ENCODE peak calls at places on chromosomes 13 and 19, in ten cellular contexts. I is HFF-Myc, S is left ventricle myocardium inferior, R is heart right ventricle, V is suprapubic skin, N is astrocyte of the spinal cord, P is neural crest cell, T is GM10248, C is fibroblast of mammary gland, A is stomach. Z is an unnamed sample.

GRCh38 chr19:940591-941291 is 14.9 kb downstream of the ARID3A start:
- DNase-seq in V (peak), T (no peak), A (peak), C (peak), R (no peak), N (peak), S (peak), P (no peak), I (no peak), Z (no peak)

GRCh38 chr13:34161829-34162544 is 344.0 kb downstream of the RFC3 start:
- DNase-seq in R (no peak), P (no peak), A (no peak), T (no peak), N (peak), V (no peak), C (peak), S (no peak), I (peak), Z (peak)

GRCh38 chr13:76885203-76886004 is 801 bp downstream of the KCTD12 start:
- DNase-seq in A (peak), S (peak), T (peak), C (peak), P (peak), I (peak), R (peak), N (peak), V (peak), Z (peak)

GRCh38 chr13:25288966-25289365 is 1.7 kb upstream of the MTMR6 start:
- DNase-seq in P (no peak), T (no peak), R (no peak), A (no peak), I (no peak), S (no peak), C (no peak), N (no peak), V (no peak), Z (no peak)

GRCh38 chr13:90884066-90884465 is 463.4 kb upstream of the MIR17HG start:
- DNase-seq in T (no peak), P (no peak), R (no peak), V (no peak), N (no peak), I (no peak), A (no peak), S (no peak), C (no peak), Z (no peak)

GRCh38 chr13:33494596-33495214 is 209.2 kb upstream of the STARD13 start:
- DNase-seq in T (no peak), V (no peak), I (peak), S (peak), N (peak), C (peak), P (no peak), A (no peak), R (no peak), Z (peak)

GRCh38 chr13:49253997-49254396 is 6.3 kb downstream of the CDADC1 start:
- DNase-seq in R (no peak), A (no peak), V (no peak), S (no peak), I (no peak), C (no peak), N (no peak), P (no peak), T (no peak), Z (no peak)

GRCh38 chr19:54416695-54417491 is 1.6 kb downstream of the TTYH1 start:
- DNase-seq in A (no peak), T (no peak), I (no peak), N (no peak), P (no peak), S (no peak), V (no peak), C (no peak), R (no peak), Z (no peak)

GRCh38 chr13:71685072-71685471 is 181.9 kb downstream of the DACH1 start:
- DNase-seq in A (no peak), C (no peak), P (no peak), N (no peak), R (no peak), V (no peak), I (no peak), T (no peak), S (no peak), Z (no peak)

GRCh38 chr19:33774751-33775150 is 21.9 kb upstream of the KCTD15 start:
- DNase-seq in S (no peak), R (no peak), N (no peak), I (no peak), T (no peak), V (no peak), A (no peak), C (no peak), P (no peak), Z (no peak)

DNA sequence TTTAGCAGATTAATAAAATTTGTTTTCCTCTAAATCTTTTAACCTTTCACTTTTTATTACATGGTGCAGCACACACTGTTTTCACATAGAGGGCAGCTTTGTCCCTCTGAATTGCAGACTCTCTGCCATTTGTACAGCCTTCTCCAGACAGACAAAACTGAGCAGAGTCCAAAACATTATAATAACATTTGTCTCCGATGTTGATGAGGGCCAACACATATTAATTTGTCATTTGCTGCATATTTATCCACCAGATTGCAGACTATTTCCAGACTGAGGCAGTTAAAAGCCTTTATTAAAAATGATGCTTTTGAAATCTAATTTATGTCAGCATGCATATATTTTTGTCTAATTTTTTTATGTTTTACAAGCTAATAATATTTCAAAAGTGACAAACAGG is 1251.9 kb upstream of the SLC10A2 start:
- DNase-seq in I (no peak), S (no peak), C (peak), T (no peak), V (no peak), R (no peak), A (no peak), P (no peak), N (peak), Z (no peak)
- TF ChIP-seq CTCF in I (no peak), S (peak), C (peak), T (no peak), V (no peak), R (peak), A (no peak), P (peak), N (peak), Z (no peak)

DNA sequence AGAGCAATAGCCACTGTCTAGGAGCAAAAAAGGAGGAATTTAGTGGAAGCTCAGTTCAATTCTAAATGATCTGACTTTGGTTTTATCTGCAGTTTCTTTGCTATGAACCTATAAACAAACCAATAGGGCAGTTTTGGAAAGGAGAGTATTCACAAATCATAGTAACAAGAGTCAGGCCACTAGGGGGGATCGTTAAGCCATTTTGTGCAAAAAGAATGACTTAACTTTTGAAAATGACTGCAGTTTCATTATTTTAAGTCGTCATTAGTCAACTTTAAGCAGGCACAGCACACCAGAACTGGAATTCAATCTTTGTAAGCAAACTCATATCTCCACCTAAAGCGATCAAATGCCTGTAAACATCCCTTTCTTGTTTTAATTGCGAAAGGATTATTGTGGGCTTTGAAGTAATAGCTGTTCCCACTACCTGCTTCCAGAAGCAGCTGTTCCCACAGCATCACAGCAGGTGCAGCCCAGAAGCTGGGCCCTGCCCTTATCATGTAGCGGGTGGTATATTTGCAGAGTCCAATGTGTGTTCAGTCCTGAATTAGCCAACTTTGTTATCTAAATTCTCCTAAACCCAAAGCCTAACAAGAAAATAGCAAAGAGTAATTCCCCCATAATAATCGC is 51.5 kb downstream of the SOX21 start:
- DNase-seq in R (no peak), A (no peak), S (no peak), C (peak), T (no peak), P (peak), I (no peak), N (peak), V (no peak), Z (peak)
- TF ChIP-seq CTCF in R (no peak), A (no peak), S (no peak), C (peak), T (peak), P (peak), I (peak), N (peak), V (no peak), Z (peak)

GRCh38 chr13:38090913-38091312 is 221.3 kb upstream of the TRPC4 start:
- DNase-seq in R (no peak), T (no peak), S (no peak), A (no peak), V (no peak), I (no peak), P (no peak), C (no peak), N (no peak), Z (no peak)

DNA sequence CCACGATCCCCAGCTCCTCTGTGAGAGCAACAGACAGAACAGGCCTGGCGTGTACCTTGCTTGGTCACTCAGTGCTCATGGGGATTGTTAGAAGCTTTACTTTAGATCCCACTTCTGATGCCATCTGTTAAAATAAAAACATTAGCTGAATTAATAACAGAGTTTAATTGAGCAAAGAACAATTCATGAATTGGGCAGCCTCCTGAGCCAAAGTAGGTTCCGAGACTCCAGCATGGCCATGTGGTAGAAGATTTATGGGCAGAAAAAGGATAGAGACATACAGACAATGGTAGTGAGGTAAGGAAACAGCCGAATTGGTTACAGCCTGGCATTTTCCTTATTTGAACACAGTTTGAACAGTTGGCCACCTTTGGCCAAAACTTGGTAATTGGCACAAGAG is 223.9 kb upstream of the TRPC4 start:
- DNase-seq in V (no peak), A (no peak), I (no peak), C (no peak), S (no peak), N (no peak), P (no peak), T (no peak), R (no peak), Z (no peak)
- TF ChIP-seq CTCF in V (no peak), A (no peak), I (no peak), C (no peak), S (no peak), N (no peak), P (no peak), T (no peak), R (no peak), Z (no peak)

GRCh38 chr19:46862974-46863632 is 2.3 kb downstream of the ARHGAP35 start:
- DNase-seq in P (no peak), S (no peak), I (no peak), C (no peak), N (no peak), V (peak), R (no peak), T (no peak), A (no peak), Z (no peak)

GRCh38 chr19:46863818-46864629 is 3.2 kb downstream of the ARHGAP35 start:
- DNase-seq in T (no peak), I (peak), V (peak), A (peak), N (peak), C (peak), R (no peak), S (no peak), P (no peak), Z (peak)

GRCh38 chr19:46868444-46868843 is 7.6 kb downstream of the ARHGAP35 start:
- DNase-seq in P (no peak), T (no peak), V (no peak), C (no peak), A (no peak), S (no peak), R (no peak), I (no peak), N (no peak), Z (no peak)

GRCh38 chr19:46862504-46862835 is 1.7 kb downstream of the ARHGAP35 start:
- DNase-seq in R (no peak), A (no peak), P (no peak), N (peak), V (peak), C (no peak), I (no peak), S (no peak), T (no peak), Z (no peak)

DNA sequence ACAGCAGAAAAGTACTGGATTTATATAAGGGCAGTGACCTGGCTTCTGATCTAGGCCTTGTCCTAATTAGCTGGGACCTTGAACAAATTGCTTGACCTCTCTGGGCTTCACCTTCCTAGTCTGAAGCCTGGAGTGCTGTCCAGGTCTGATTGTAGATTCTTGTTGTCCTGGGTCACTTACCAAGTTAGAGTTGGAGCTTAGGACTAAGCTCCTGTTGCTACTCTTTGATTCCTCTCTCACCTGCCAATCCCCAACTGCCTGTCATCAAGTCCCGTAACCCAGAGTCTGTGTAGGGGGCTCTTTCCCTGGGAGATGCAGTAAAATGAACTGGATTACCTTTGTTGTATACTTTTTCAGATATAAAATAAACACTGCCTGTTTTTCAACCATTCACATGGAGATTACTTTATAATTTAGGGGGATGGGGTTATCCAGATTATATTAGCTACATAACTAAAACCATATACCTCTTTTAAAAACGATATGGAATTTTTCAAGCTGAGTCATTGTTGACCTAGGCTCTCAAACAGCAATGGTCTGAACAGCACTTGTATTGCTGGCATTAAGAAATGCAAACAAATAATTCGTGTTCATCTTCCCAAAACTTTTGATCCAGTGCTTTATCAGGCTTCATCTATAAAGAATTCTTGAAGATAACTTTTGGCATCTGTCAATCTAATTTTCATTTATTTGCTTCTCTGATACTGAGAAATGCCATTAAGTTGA is 5.8 kb downstream of the ARHGAP35 start:
- DNase-seq in P (no peak), T (no peak), A (no peak), V (peak), I (no peak), S (no peak), R (no peak), N (no peak), C (peak), Z (no peak)
- TF ChIP-seq CTCF in P (no peak), T (no peak), A (no peak), V (no peak), I (no peak), S (no peak), R (no peak), N (no peak), C (no peak), Z (no peak)

GRCh38 chr13:39767791-39768564 is 112.5 kb downstream of the COG6 start:
- DNase-seq in P (no peak), V (no peak), T (no peak), A (no peak), R (no peak), S (no peak), C (no peak), N (peak), I (no peak), Z (no peak)

GRCh38 chr13:39766464-39767167 is 111.2 kb downstream of the COG6 start:
- DNase-seq in V (no peak), I (no peak), S (no peak), A (no peak), N (no peak), P (no peak), R (no peak), C (no peak), T (no peak), Z (no peak)

GRCh38 chr13:39770514-39770913 is 115.1 kb downstream of the COG6 start:
- DNase-seq in N (no peak), P (no peak), S (no peak), I (no peak), T (no peak), V (no peak), C (no peak), R (no peak), A (no peak), Z (no peak)

GRCh38 chr13:39768962-39769361 is 113.5 kb downstream of the COG6 start:
- DNase-seq in S (no peak), R (no peak), C (no peak), N (no peak), T (no peak), I (no peak), P (no peak), V (no peak), A (no peak), Z (no peak)

GRCh38 chr13:39765801-39766463 is 110.5 kb downstream of the COG6 start:
- DNase-seq in V (no peak), S (peak), T (no peak), P (no peak), N (peak), A (peak), I (no peak), R (peak), C (peak), Z (no peak)
- TF ChIP-seq CTCF in V (peak), S (peak), T (peak), P (no peak), N (peak), A (peak), I (peak), R (peak), C (peak), Z (peak)